ENCODE peak calls at places on chromosomes 16 and 17, in six cellular contexts. M is GM12865, G is fibroblast of pulmonary artery, I is GM12891, Q is Caco-2, F is HuH-7.5. Z is an unnamed sample.

GRCh38 chr16:70694088-70694487 is 8.2 kb upstream of the MTSS2 start:
- DNase-seq in M (no peak), G (peak), I (no peak), Q (peak), F (no peak), Z (no peak)

GRCh38 chr16:88444826-88445582 is 8.1 kb upstream of the ZFPM1 start:
- DNase-seq in M (no peak), G (no peak), I (no peak), Q (no peak), F (no peak), Z (no peak)

GRCh38 chr17:27433521-27433920 is 22.7 kb upstream of the KSR1 start:
- DNase-seq in M (no peak), G (no peak), I (no peak), Q (no peak), F (no peak), Z (no peak)

GRCh38 chr16:88507231-88507743 is 54.2 kb downstream of the ZFPM1 start:
- DNase-seq in M (no peak), G (no peak), I (no peak), Q (no peak), F (no peak), Z (no peak)

GRCh38 chr16:74449470-74449869 is 28.2 kb upstream of the CLEC18B start:
- DNase-seq in M (no peak), G (no peak), I (no peak), Q (no peak), F (no peak), Z (no peak)

GRCh38 chr17:39213852-39214251 is 11.9 kb downstream of the STAC2 start:
- DNase-seq in M (no peak), G (no peak), I (no peak), Q (no peak), F (no peak), Z (no peak)

GRCh38 chr16:57190136-57190535 is 4.0 kb downstream of the RSPRY1 start:
- DNase-seq in M (no peak), G (no peak), I (no peak), Q (no peak), F (no peak), Z (no peak)

GRCh38 chr17:49955157-49955556 is 13.8 kb upstream of the DLX4 start:
- DNase-seq in M (no peak), G (no peak), I (no peak), Q (no peak), F (no peak), Z (no peak)

Z was measured in GM13976.